ENCODE peak calls at places on chromosomes 1 and 21, in eight cellular contexts. One of them, this sample, is unnamed. For H3K9me3, the result is how much of the 10 kb centered on the place peaks cover.

GRCh38 chr1:113041569-113042335 is 31.2 kb upstream of the LRIG2 start:
- DNase-seq in lower lobe of right lung: no peak
- DNase-seq in left lung: no peak
- DNase-seq in CD8-positive, alpha-beta T cell: no peak
- DNase-seq in right cardiac atrium: no peak
- DNase-seq in left ventricle myocardium inferior: no peak
- DNase-seq in CD4-positive, alpha-beta T cell: no peak
- DNase-seq in IMR-90: no peak
- DNase-seq in this sample: no peak

GRCh38 chr1:84298688-84299535 is 2.6 kb upstream of the SAMD13 start:
- DNase-seq in lower lobe of right lung: peak
- DNase-seq in left lung: peak
- DNase-seq in CD8-positive, alpha-beta T cell: peak
- DNase-seq in right cardiac atrium: peak
- DNase-seq in left ventricle myocardium inferior: peak
- DNase-seq in CD4-positive, alpha-beta T cell: no peak
- DNase-seq in IMR-90: no peak
- DNase-seq in this sample: peak

GRCh38 chr21:41090981-41091380 is 77.0 kb upstream of the BACE2 start:
- DNase-seq in lower lobe of right lung: peak
- DNase-seq in left lung: peak
- DNase-seq in CD8-positive, alpha-beta T cell: no peak
- DNase-seq in right cardiac atrium: no peak
- DNase-seq in left ventricle myocardium inferior: no peak
- DNase-seq in CD4-positive, alpha-beta T cell: no peak
- DNase-seq in IMR-90: no peak
- DNase-seq in this sample: peak

GRCh38 chr21:40847956-40848355 is 998 bp upstream of the DSCAM start:
- DNase-seq in lower lobe of right lung: no peak
- DNase-seq in left lung: no peak
- DNase-seq in CD8-positive, alpha-beta T cell: no peak
- DNase-seq in right cardiac atrium: no peak
- DNase-seq in left ventricle myocardium inferior: no peak
- DNase-seq in CD4-positive, alpha-beta T cell: no peak
- DNase-seq in IMR-90: no peak
- DNase-seq in this sample: no peak

GRCh38 chr1:201312298-201312697 is 29.0 kb downstream of the PKP1 start:
- DNase-seq in lower lobe of right lung: peak
- DNase-seq in left lung: no peak
- DNase-seq in CD8-positive, alpha-beta T cell: no peak
- DNase-seq in right cardiac atrium: no peak
- DNase-seq in left ventricle myocardium inferior: no peak
- DNase-seq in CD4-positive, alpha-beta T cell: no peak
- DNase-seq in IMR-90: no peak
- DNase-seq in this sample: no peak

GRCh38 chr1:85801520-85801919 is 93.3 kb upstream of the ZNHIT6 start:
- DNase-seq in lower lobe of right lung: no peak
- DNase-seq in left lung: no peak
- DNase-seq in CD8-positive, alpha-beta T cell: no peak
- DNase-seq in right cardiac atrium: no peak
- DNase-seq in left ventricle myocardium inferior: no peak
- DNase-seq in CD4-positive, alpha-beta T cell: no peak
- DNase-seq in IMR-90: peak
- DNase-seq in this sample: no peak

GRCh38 chr21:41425954-41426655 is at the start of gene MX1:
- DNase-seq in lower lobe of right lung: peak
- DNase-seq in left lung: peak
- DNase-seq in CD8-positive, alpha-beta T cell: peak
- DNase-seq in right cardiac atrium: peak
- DNase-seq in left ventricle myocardium inferior: peak
- DNase-seq in CD4-positive, alpha-beta T cell: peak
- DNase-seq in IMR-90: peak
- DNase-seq in this sample: no peak

GRCh38 chr1:46757256-46757955 is 38.5 kb upstream of the EFCAB14 start:
- DNase-seq in lower lobe of right lung: peak
- DNase-seq in left lung: peak
- DNase-seq in CD8-positive, alpha-beta T cell: no peak
- DNase-seq in right cardiac atrium: no peak
- DNase-seq in left ventricle myocardium inferior: no peak
- DNase-seq in CD4-positive, alpha-beta T cell: no peak
- DNase-seq in IMR-90: peak
- DNase-seq in this sample: no peak

GRCh38 chr1:50667710-50668356 is 244.6 kb upstream of the DMRTA2 start:
- DNase-seq in lower lobe of right lung: no peak
- DNase-seq in left lung: no peak
- DNase-seq in CD8-positive, alpha-beta T cell: no peak
- DNase-seq in right cardiac atrium: no peak
- DNase-seq in left ventricle myocardium inferior: no peak
- DNase-seq in CD4-positive, alpha-beta T cell: no peak
- DNase-seq in IMR-90: peak
- DNase-seq in this sample: no peak

GRCh38 chr1:111878649-111879048 is 110.8 kb downstream of the KCND3 start:
- DNase-seq in lower lobe of right lung: no peak
- DNase-seq in left lung: no peak
- DNase-seq in CD8-positive, alpha-beta T cell: no peak
- DNase-seq in right cardiac atrium: no peak
- DNase-seq in left ventricle myocardium inferior: no peak
- DNase-seq in CD4-positive, alpha-beta T cell: no peak
- DNase-seq in IMR-90: no peak
- DNase-seq in this sample: no peak

GRCh38 chr1:221435510-221435909 is 306.4 kb downstream of the DUSP10 start:
- DNase-seq in lower lobe of right lung: no peak
- DNase-seq in left lung: no peak
- DNase-seq in CD8-positive, alpha-beta T cell: no peak
- DNase-seq in right cardiac atrium: no peak
- DNase-seq in left ventricle myocardium inferior: no peak
- DNase-seq in CD4-positive, alpha-beta T cell: no peak
- DNase-seq in IMR-90: peak
- DNase-seq in this sample: peak

GRCh38 chr1:234279021-234279420 is 94.2 kb upstream of the COA6 start:
- DNase-seq in lower lobe of right lung: no peak
- DNase-seq in left lung: no peak
- DNase-seq in CD8-positive, alpha-beta T cell: no peak
- DNase-seq in right cardiac atrium: no peak
- DNase-seq in left ventricle myocardium inferior: no peak
- DNase-seq in CD4-positive, alpha-beta T cell: no peak
- DNase-seq in IMR-90: no peak
- DNase-seq in this sample: no peak

GRCh38 chr1:185838111-185838510 is 103.9 kb downstream of the HMCN1 start:
- DNase-seq in lower lobe of right lung: no peak
- DNase-seq in left lung: peak
- DNase-seq in CD8-positive, alpha-beta T cell: no peak
- DNase-seq in right cardiac atrium: no peak
- DNase-seq in left ventricle myocardium inferior: no peak
- DNase-seq in CD4-positive, alpha-beta T cell: no peak
- DNase-seq in IMR-90: no peak
- DNase-seq in this sample: no peak

GRCh38 chr21:36260030-36260787 is 59.8 kb upstream of the MORC3 start:
- DNase-seq in lower lobe of right lung: no peak
- DNase-seq in left lung: no peak
- DNase-seq in CD8-positive, alpha-beta T cell: peak
- DNase-seq in right cardiac atrium: no peak
- DNase-seq in left ventricle myocardium inferior: no peak
- DNase-seq in CD4-positive, alpha-beta T cell: peak
- DNase-seq in IMR-90: peak
- DNase-seq in this sample: peak

GRCh38 chr1:114453361-114453784 is 57.6 kb downstream of the TRIM33 start:
- DNase-seq in lower lobe of right lung: no peak
- DNase-seq in left lung: no peak
- DNase-seq in CD8-positive, alpha-beta T cell: no peak
- DNase-seq in right cardiac atrium: no peak
- DNase-seq in left ventricle myocardium inferior: no peak
- DNase-seq in CD4-positive, alpha-beta T cell: no peak
- DNase-seq in IMR-90: no peak
- DNase-seq in this sample: no peak

GRCh38 chr1:225508538-225509375 is 80.9 kb upstream of the LBR start:
- DNase-seq in lower lobe of right lung: no peak
- DNase-seq in left lung: no peak
- DNase-seq in CD8-positive, alpha-beta T cell: no peak
- DNase-seq in right cardiac atrium: peak
- DNase-seq in left ventricle myocardium inferior: no peak
- DNase-seq in CD4-positive, alpha-beta T cell: no peak
- DNase-seq in IMR-90: peak
- DNase-seq in this sample: peak

GRCh38 chr1:26961826-26962225 is 1.6 kb upstream of the KDF1 start:
- DNase-seq in lower lobe of right lung: no peak
- DNase-seq in left lung: no peak
- DNase-seq in CD8-positive, alpha-beta T cell: no peak
- DNase-seq in right cardiac atrium: no peak
- DNase-seq in left ventricle myocardium inferior: no peak
- DNase-seq in CD4-positive, alpha-beta T cell: no peak
- DNase-seq in IMR-90: peak
- DNase-seq in this sample: peak

DNA sequence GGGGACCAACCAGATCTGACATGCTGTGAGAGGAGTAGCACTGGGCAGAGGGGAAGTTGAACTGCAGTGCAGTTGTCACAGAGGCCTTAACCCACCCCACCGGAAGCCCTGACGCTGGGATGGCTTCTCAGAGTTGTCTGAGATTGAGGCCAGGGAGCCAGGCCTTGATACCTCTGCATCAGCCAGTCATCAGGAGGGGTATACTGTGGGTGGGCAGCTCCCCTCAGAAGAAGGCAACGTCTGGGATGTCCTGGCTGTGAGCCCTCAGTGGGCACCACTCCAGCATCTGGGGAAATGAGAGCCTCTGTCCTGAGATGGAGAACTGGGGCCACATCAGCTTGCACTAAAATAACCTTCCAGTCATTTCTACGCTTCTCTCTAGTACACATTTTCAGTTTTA is 47.9 kb upstream of the BCAR3 start:
- DNase-seq in lower lobe of right lung: no peak
- DNase-seq in left lung: no peak
- DNase-seq in CD8-positive, alpha-beta T cell: no peak
- DNase-seq in right cardiac atrium: no peak
- DNase-seq in left ventricle myocardium inferior: no peak
- DNase-seq in CD4-positive, alpha-beta T cell: no peak
- DNase-seq in IMR-90: no peak
- DNase-seq in this sample: no peak
- H3K9me3 ChIP-seq in lower lobe of right lung: under half
- H3K9me3 ChIP-seq in left lung: under half
- H3K9me3 ChIP-seq in CD8-positive, alpha-beta T cell: under half
- H3K9me3 ChIP-seq in right cardiac atrium: under half
- H3K9me3 ChIP-seq in left ventricle myocardium inferior: under half
- H3K9me3 ChIP-seq in CD4-positive, alpha-beta T cell: under half
- H3K9me3 ChIP-seq in IMR-90: under half
- H3K9me3 ChIP-seq in this sample: under half

GRCh38 chr1:4058122-4058521 is 158.1 kb upstream of the C1orf174 start:
- DNase-seq in lower lobe of right lung: no peak
- DNase-seq in left lung: no peak
- DNase-seq in CD8-positive, alpha-beta T cell: no peak
- DNase-seq in right cardiac atrium: no peak
- DNase-seq in left ventricle myocardium inferior: no peak
- DNase-seq in CD4-positive, alpha-beta T cell: no peak
- DNase-seq in IMR-90: no peak
- DNase-seq in this sample: no peak

GRCh38 chr1:4059270-4059669 is 159.2 kb upstream of the C1orf174 start:
- DNase-seq in lower lobe of right lung: no peak
- DNase-seq in left lung: no peak
- DNase-seq in CD8-positive, alpha-beta T cell: no peak
- DNase-seq in right cardiac atrium: no peak
- DNase-seq in left ventricle myocardium inferior: no peak
- DNase-seq in CD4-positive, alpha-beta T cell: no peak
- DNase-seq in IMR-90: no peak
- DNase-seq in this sample: no peak

GRCh38 chr1:4056989-4057388 is 156.9 kb upstream of the C1orf174 start:
- DNase-seq in lower lobe of right lung: no peak
- DNase-seq in left lung: no peak
- DNase-seq in CD8-positive, alpha-beta T cell: no peak
- DNase-seq in right cardiac atrium: no peak
- DNase-seq in left ventricle myocardium inferior: no peak
- DNase-seq in CD4-positive, alpha-beta T cell: no peak
- DNase-seq in IMR-90: no peak
- DNase-seq in this sample: no peak

GRCh38 chr1:4057603-4058002 is 157.5 kb upstream of the C1orf174 start:
- DNase-seq in lower lobe of right lung: no peak
- DNase-seq in left lung: no peak
- DNase-seq in CD8-positive, alpha-beta T cell: no peak
- DNase-seq in right cardiac atrium: no peak
- DNase-seq in left ventricle myocardium inferior: no peak
- DNase-seq in CD4-positive, alpha-beta T cell: no peak
- DNase-seq in IMR-90: no peak
- DNase-seq in this sample: no peak

GRCh38 chr1:4058706-4059105 is 158.6 kb upstream of the C1orf174 start:
- DNase-seq in lower lobe of right lung: no peak
- DNase-seq in left lung: no peak
- DNase-seq in CD8-positive, alpha-beta T cell: no peak
- DNase-seq in right cardiac atrium: no peak
- DNase-seq in left ventricle myocardium inferior: no peak
- DNase-seq in CD4-positive, alpha-beta T cell: no peak
- DNase-seq in IMR-90: no peak
- DNase-seq in this sample: no peak
- H3K9me3 ChIP-seq in lower lobe of right lung: under half
- H3K9me3 ChIP-seq in left lung: under half
- H3K9me3 ChIP-seq in CD8-positive, alpha-beta T cell: under half
- H3K9me3 ChIP-seq in right cardiac atrium: under half
- H3K9me3 ChIP-seq in left ventricle myocardium inferior: under half
- H3K9me3 ChIP-seq in CD4-positive, alpha-beta T cell: under half
- H3K9me3 ChIP-seq in IMR-90: half or more
- H3K9me3 ChIP-seq in this sample: under half

GRCh38 chr1:4495809-4496208 is 158.6 kb upstream of the AJAP1 start:
- DNase-seq in lower lobe of right lung: no peak
- DNase-seq in left lung: no peak
- DNase-seq in CD8-positive, alpha-beta T cell: no peak
- DNase-seq in right cardiac atrium: no peak
- DNase-seq in left ventricle myocardium inferior: no peak
- DNase-seq in CD4-positive, alpha-beta T cell: no peak
- DNase-seq in IMR-90: no peak
- DNase-seq in this sample: no peak
- H3K9me3 ChIP-seq in lower lobe of right lung: under half
- H3K9me3 ChIP-seq in left lung: under half
- H3K9me3 ChIP-seq in CD8-positive, alpha-beta T cell: under half
- H3K9me3 ChIP-seq in right cardiac atrium: under half
- H3K9me3 ChIP-seq in left ventricle myocardium inferior: under half
- H3K9me3 ChIP-seq in CD4-positive, alpha-beta T cell: under half
- H3K9me3 ChIP-seq in IMR-90: half or more
- H3K9me3 ChIP-seq in this sample: under half

DNA sequence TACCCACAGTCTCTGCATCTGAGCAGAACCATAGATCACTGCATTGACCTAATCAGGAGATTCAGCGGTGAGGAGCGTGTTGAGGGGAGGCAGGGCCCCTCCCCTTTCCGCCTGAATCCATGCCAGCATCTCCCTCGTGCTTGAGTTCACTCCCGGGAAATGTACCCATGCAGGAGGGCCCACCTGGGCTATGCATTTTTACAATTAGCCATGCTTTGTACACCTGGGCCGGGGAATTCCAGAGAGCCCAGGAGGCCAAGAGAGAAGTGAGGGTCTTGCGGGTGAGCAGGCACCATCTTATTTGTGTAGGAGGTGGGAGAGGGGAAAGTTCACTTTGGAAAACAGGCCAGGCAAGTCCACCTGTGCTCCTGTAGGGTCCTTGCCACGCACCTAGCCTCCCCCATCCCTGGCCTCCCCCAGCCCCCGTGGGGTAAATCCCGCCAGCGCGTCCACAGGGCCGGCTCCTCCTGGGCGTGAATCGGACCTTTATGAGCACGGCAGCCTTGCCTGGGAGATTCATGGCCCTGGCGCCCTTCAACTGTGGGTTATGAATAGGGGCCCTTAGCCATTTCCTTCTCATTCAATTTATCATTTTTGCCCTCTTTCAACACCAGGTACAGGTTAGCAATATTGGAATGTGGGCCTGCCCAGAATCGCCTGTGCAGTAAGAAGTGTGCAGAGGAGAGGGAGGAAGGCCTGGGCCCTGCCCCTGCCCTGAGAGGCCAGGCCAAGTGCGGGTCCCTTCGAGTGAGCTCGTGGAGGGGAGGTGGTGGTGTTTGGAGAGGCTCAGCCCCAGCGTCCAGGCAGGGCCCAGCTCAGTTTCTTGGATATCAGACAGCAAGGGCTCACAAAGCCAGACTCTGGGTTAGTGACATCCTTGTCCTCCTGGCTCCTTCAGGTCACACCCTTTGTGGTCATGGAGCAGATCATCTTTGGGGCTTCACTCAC is 84.4 kb upstream of the ACTRT2 start:
- DNase-seq in lower lobe of right lung: peak
- DNase-seq in left lung: no peak
- DNase-seq in CD8-positive, alpha-beta T cell: no peak
- DNase-seq in right cardiac atrium: no peak
- DNase-seq in left ventricle myocardium inferior: no peak
- DNase-seq in CD4-positive, alpha-beta T cell: no peak
- DNase-seq in IMR-90: no peak
- DNase-seq in this sample: no peak
- H3K9me3 ChIP-seq in lower lobe of right lung: under half
- H3K9me3 ChIP-seq in left lung: under half
- H3K9me3 ChIP-seq in CD8-positive, alpha-beta T cell: under half
- H3K9me3 ChIP-seq in right cardiac atrium: under half
- H3K9me3 ChIP-seq in left ventricle myocardium inferior: under half
- H3K9me3 ChIP-seq in CD4-positive, alpha-beta T cell: under half
- H3K9me3 ChIP-seq in IMR-90: half or more
- H3K9me3 ChIP-seq in this sample: under half